ENCODE peak calls at places on chromosomes 6 and 20, in seven cellular contexts. One of them, this sample, is unnamed.

GRCh38 chr20:62815066-62815991 is 1.5 kb upstream of the COL9A3 start:
- DNase-seq in esophagus squamous epithelium: no peak
- DNase-seq in left ventricle myocardium inferior: no peak
- DNase-seq in colonic mucosa: no peak
- DNase-seq in A673: peak; percentile 90
- DNase-seq in heart left ventricle: no peak
- DNase-seq in IMR-90: peak; percentile 41
- DNase-seq in this sample: no peak

GRCh38 chr20:52289956-52290355 is 98.4 kb upstream of the ZFP64 start:
- DNase-seq in esophagus squamous epithelium: no peak
- DNase-seq in left ventricle myocardium inferior: no peak
- DNase-seq in colonic mucosa: no peak
- DNase-seq in A673: no peak
- DNase-seq in heart left ventricle: no peak
- DNase-seq in IMR-90: no peak
- DNase-seq in this sample: no peak

GRCh38 chr6:11938285-11938890 is 73.7 kb upstream of the HIVEP1 start:
- DNase-seq in esophagus squamous epithelium: no peak
- DNase-seq in left ventricle myocardium inferior: no peak
- DNase-seq in colonic mucosa: peak; percentile 43
- DNase-seq in A673: no peak
- DNase-seq in heart left ventricle: no peak
- DNase-seq in IMR-90: no peak
- DNase-seq in this sample: no peak

GRCh38 chr6:85191656-85192055 is 258.2 kb upstream of the NT5E start:
- DNase-seq in esophagus squamous epithelium: no peak
- DNase-seq in left ventricle myocardium inferior: no peak
- DNase-seq in colonic mucosa: no peak
- DNase-seq in A673: no peak
- DNase-seq in heart left ventricle: no peak
- DNase-seq in IMR-90: peak; percentile 28
- DNase-seq in this sample: no peak

GRCh38 chr6:7311920-7312615 is 931 bp downstream of the SSR1 start:
- DNase-seq in esophagus squamous epithelium: no peak
- DNase-seq in left ventricle myocardium inferior: no peak
- DNase-seq in colonic mucosa: no peak
- DNase-seq in A673: peak; percentile 52
- DNase-seq in heart left ventricle: no peak
- DNase-seq in IMR-90: peak; percentile 35
- DNase-seq in this sample: no peak

GRCh38 chr6:45115696-45116095 is 212.4 kb upstream of the RUNX2 start:
- DNase-seq in esophagus squamous epithelium: no peak
- DNase-seq in left ventricle myocardium inferior: no peak
- DNase-seq in colonic mucosa: no peak
- DNase-seq in A673: no peak
- DNase-seq in heart left ventricle: no peak
- DNase-seq in IMR-90: peak; percentile 12
- DNase-seq in this sample: no peak

GRCh38 chr6:132902866-132903265 is 88.5 kb downstream of the RPS12 start:
- DNase-seq in esophagus squamous epithelium: no peak
- DNase-seq in left ventricle myocardium inferior: no peak
- DNase-seq in colonic mucosa: no peak
- DNase-seq in A673: no peak
- DNase-seq in heart left ventricle: no peak
- DNase-seq in IMR-90: peak; percentile 8
- DNase-seq in this sample: no peak

GRCh38 chr20:57759724-57760123 is 49.9 kb upstream of the PMEPA1 start:
- DNase-seq in esophagus squamous epithelium: no peak
- DNase-seq in left ventricle myocardium inferior: no peak
- DNase-seq in colonic mucosa: no peak
- DNase-seq in A673: no peak
- DNase-seq in heart left ventricle: no peak
- DNase-seq in IMR-90: no peak
- DNase-seq in this sample: no peak

GRCh38 chr6:138018297-138018696 is 88.9 kb downstream of the PERP start:
- DNase-seq in esophagus squamous epithelium: no peak
- DNase-seq in left ventricle myocardium inferior: no peak
- DNase-seq in colonic mucosa: no peak
- DNase-seq in A673: no peak
- DNase-seq in heart left ventricle: no peak
- DNase-seq in IMR-90: no peak
- DNase-seq in this sample: no peak

GRCh38 chr6:82143041-82143481 is 104.5 kb downstream of the IBTK start:
- DNase-seq in esophagus squamous epithelium: no peak
- DNase-seq in left ventricle myocardium inferior: no peak
- DNase-seq in colonic mucosa: no peak
- DNase-seq in A673: no peak
- DNase-seq in heart left ventricle: peak; percentile 43
- DNase-seq in IMR-90: peak; percentile 23
- DNase-seq in this sample: no peak

GRCh38 chr6:14601490-14601889 is 483.9 kb downstream of the CD83 start:
- DNase-seq in esophagus squamous epithelium: no peak
- DNase-seq in left ventricle myocardium inferior: no peak
- DNase-seq in colonic mucosa: no peak
- DNase-seq in A673: no peak
- DNase-seq in heart left ventricle: no peak
- DNase-seq in IMR-90: no peak
- DNase-seq in this sample: no peak

GRCh38 chr6:139977887-139978332 is 603.5 kb upstream of the CITED2 start:
- DNase-seq in esophagus squamous epithelium: no peak
- DNase-seq in left ventricle myocardium inferior: no peak
- DNase-seq in colonic mucosa: no peak
- DNase-seq in A673: no peak
- DNase-seq in heart left ventricle: no peak
- DNase-seq in IMR-90: peak; percentile 72
- DNase-seq in this sample: no peak

GRCh38 chr6:56359201-56359899 is 112.0 kb upstream of the COL21A1 start:
- DNase-seq in esophagus squamous epithelium: peak; percentile 12
- DNase-seq in left ventricle myocardium inferior: no peak
- DNase-seq in colonic mucosa: peak; percentile 69
- DNase-seq in A673: peak; percentile 80
- DNase-seq in heart left ventricle: peak; percentile 54
- DNase-seq in IMR-90: peak; percentile 79
- DNase-seq in this sample: no peak

GRCh38 chr6:106939208-106939607 is 35.3 kb downstream of the CD24 start:
- DNase-seq in esophagus squamous epithelium: no peak
- DNase-seq in left ventricle myocardium inferior: no peak
- DNase-seq in colonic mucosa: no peak
- DNase-seq in A673: no peak
- DNase-seq in heart left ventricle: no peak
- DNase-seq in IMR-90: no peak
- DNase-seq in this sample: no peak

GRCh38 chr20:36268501-36269342 is 32.4 kb downstream of the AAR2 start:
- DNase-seq in esophagus squamous epithelium: no peak
- DNase-seq in left ventricle myocardium inferior: no peak
- DNase-seq in colonic mucosa: no peak
- DNase-seq in A673: peak; percentile 12
- DNase-seq in heart left ventricle: no peak
- DNase-seq in IMR-90: no peak
- DNase-seq in this sample: no peak

GRCh38 chr20:49548371-49548947 is 19.5 kb downstream of the PTGIS start:
- DNase-seq in esophagus squamous epithelium: no peak
- DNase-seq in left ventricle myocardium inferior: no peak
- DNase-seq in colonic mucosa: no peak
- DNase-seq in A673: no peak
- DNase-seq in heart left ventricle: no peak
- DNase-seq in IMR-90: no peak
- DNase-seq in this sample: no peak

GRCh38 chr6:117592983-117593759 is 9.1 kb downstream of the GOPC start:
- DNase-seq in esophagus squamous epithelium: no peak
- DNase-seq in left ventricle myocardium inferior: no peak
- DNase-seq in colonic mucosa: no peak
- DNase-seq in A673: no peak
- DNase-seq in heart left ventricle: no peak
- DNase-seq in IMR-90: no peak
- DNase-seq in this sample: no peak

GRCh38 chr6:3259491-3259958 is 778 bp downstream of the PSMG4 start:
- DNase-seq in esophagus squamous epithelium: no peak
- DNase-seq in left ventricle myocardium inferior: peak; percentile 31
- DNase-seq in colonic mucosa: peak; percentile 66
- DNase-seq in A673: peak; percentile 67
- DNase-seq in heart left ventricle: no peak
- DNase-seq in IMR-90: peak; percentile 41
- DNase-seq in this sample: peak; percentile 69

GRCh38 chr20:51508780-51509179 is 33.7 kb downstream of the NFATC2 start:
- DNase-seq in esophagus squamous epithelium: no peak
- DNase-seq in left ventricle myocardium inferior: no peak
- DNase-seq in colonic mucosa: no peak
- DNase-seq in A673: no peak
- DNase-seq in heart left ventricle: no peak
- DNase-seq in IMR-90: no peak
- DNase-seq in this sample: no peak

GRCh38 chr6:130434174-130434873 is 68.5 kb downstream of the TMEM200A start:
- DNase-seq in esophagus squamous epithelium: no peak
- DNase-seq in left ventricle myocardium inferior: no peak
- DNase-seq in colonic mucosa: no peak
- DNase-seq in A673: peak; percentile 39
- DNase-seq in heart left ventricle: no peak
- DNase-seq in IMR-90: peak; percentile 73
- DNase-seq in this sample: no peak

GRCh38 chr6:82917346-82918064 is 148.1 kb downstream of the UBE3D start:
- DNase-seq in esophagus squamous epithelium: no peak
- DNase-seq in left ventricle myocardium inferior: no peak
- DNase-seq in colonic mucosa: no peak
- DNase-seq in A673: no peak
- DNase-seq in heart left ventricle: no peak
- DNase-seq in IMR-90: peak; percentile 18
- DNase-seq in this sample: no peak

GRCh38 chr6:89254569-89254968 is 37.4 kb upstream of the GABRR1 start:
- DNase-seq in esophagus squamous epithelium: no peak
- DNase-seq in left ventricle myocardium inferior: no peak
- DNase-seq in colonic mucosa: no peak
- DNase-seq in A673: no peak
- DNase-seq in heart left ventricle: no peak
- DNase-seq in IMR-90: no peak
- DNase-seq in this sample: no peak

GRCh38 chr6:138161434-138162103 is at the start of gene ARFGEF3:
- DNase-seq in esophagus squamous epithelium: no peak
- DNase-seq in left ventricle myocardium inferior: peak; percentile 34
- DNase-seq in colonic mucosa: peak; percentile 71
- DNase-seq in A673: peak; percentile 46
- DNase-seq in heart left ventricle: peak; percentile 44
- DNase-seq in IMR-90: peak; percentile 1
- DNase-seq in this sample: peak; percentile 89

GRCh38 chr20:20192366-20192765 is 140.0 kb downstream of the CFAP61 start:
- DNase-seq in esophagus squamous epithelium: no peak
- DNase-seq in left ventricle myocardium inferior: no peak
- DNase-seq in colonic mucosa: no peak
- DNase-seq in A673: no peak
- DNase-seq in heart left ventricle: no peak
- DNase-seq in IMR-90: no peak
- DNase-seq in this sample: no peak

GRCh38 chr20:47303736-47304135 is 52.8 kb downstream of the ZMYND8 start:
- DNase-seq in esophagus squamous epithelium: no peak
- DNase-seq in left ventricle myocardium inferior: no peak
- DNase-seq in colonic mucosa: no peak
- DNase-seq in A673: no peak
- DNase-seq in heart left ventricle: no peak
- DNase-seq in IMR-90: no peak
- DNase-seq in this sample: peak; percentile 35
- H3K27ac ChIP-seq in esophagus squamous epithelium: peak overlapping the region; percentile 62
- H3K27ac ChIP-seq in left ventricle myocardium inferior: peak overlapping the region; percentile 60
- H3K27ac ChIP-seq in colonic mucosa: peak overlapping the region; percentile 23
- H3K27ac ChIP-seq in A673: no peak overlapping the region
- H3K27ac ChIP-seq in heart left ventricle: no peak overlapping the region
- H3K27ac ChIP-seq in IMR-90: no peak overlapping the region
- H3K27ac ChIP-seq in this sample: peak overlapping the region; percentile 71

DNA sequence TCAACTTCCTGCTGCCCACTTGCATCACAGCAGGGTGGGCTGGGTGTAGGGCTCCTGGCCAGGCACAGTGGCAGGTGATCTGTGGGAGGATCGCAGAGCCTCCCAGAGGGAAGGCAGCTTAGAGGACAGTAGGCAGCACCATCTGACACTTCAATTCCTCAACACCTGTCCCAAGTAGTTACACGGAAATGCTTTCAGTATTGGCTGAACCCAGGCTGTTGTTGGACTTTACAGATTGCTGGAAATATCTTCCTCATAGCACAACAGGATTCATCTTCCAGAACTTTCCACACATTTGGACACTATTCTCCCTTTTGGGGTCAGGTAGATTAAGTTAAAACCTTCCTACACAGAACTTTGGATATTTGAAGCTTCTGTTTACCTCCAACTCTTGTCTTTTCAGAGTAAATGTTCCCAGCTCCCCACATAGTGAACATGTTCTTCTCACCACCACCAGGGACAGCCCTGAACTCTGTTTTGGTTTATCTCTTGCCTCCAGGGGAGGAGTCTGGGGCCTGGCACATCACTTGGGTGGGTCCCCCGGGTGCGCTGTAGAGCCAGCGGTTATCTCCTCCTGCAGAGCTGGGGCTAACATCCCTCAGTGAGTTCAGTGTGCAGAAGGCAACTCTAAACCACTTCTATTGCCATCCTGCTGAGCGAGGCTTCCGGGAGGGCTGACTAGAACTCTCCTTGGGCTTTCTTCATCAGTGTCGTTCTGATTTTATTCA is 3.5 kb upstream of the SLC22A2 start:
- DNase-seq in esophagus squamous epithelium: no peak
- DNase-seq in left ventricle myocardium inferior: no peak
- DNase-seq in colonic mucosa: peak; percentile 16
- DNase-seq in A673: peak; percentile 37
- DNase-seq in heart left ventricle: no peak
- DNase-seq in IMR-90: no peak
- DNase-seq in this sample: no peak
- TF ChIP-seq CTCF in esophagus squamous epithelium: no peak
- TF ChIP-seq CTCF in left ventricle myocardium inferior: no peak
- TF ChIP-seq CTCF in colonic mucosa: no peak
- TF ChIP-seq CTCF in A673: peak; percentile 15
- TF ChIP-seq CTCF in heart left ventricle: peak; percentile 5
- TF ChIP-seq CTCF in IMR-90: no peak
- TF ChIP-seq CTCF in this sample: no peak

DNA sequence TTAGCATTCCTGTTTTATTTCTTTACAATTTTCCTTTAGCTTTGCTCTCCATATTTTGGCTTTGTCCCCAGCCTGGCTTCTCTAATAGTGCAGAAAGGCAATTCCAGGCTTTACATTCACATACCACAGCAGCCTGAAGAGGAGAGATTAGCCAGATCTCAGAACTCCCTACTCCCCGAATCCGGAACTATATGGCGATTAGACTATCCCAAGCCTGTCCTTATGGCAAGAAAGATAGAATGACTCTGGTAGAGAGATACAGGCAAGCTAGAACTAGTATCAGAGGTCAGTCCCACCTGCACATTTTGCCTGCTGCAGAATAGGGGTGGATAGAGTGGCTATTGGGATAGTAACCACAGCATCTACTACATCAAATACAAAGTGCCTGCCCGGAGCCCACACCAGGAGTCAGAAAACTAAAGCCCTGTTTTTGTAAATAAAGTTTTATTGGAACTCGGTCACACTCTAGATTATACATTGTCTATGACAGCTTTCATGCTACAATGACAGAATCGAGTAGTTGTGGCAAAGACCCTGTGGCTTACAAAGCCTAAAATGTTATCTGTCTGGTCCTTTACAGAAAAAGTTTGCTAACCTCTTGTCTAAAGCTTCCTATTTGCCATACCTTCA is 17.1 kb upstream of the ADIG start:
- DNase-seq in esophagus squamous epithelium: no peak
- DNase-seq in left ventricle myocardium inferior: no peak
- DNase-seq in colonic mucosa: no peak
- DNase-seq in A673: no peak
- DNase-seq in heart left ventricle: no peak
- DNase-seq in IMR-90: no peak
- DNase-seq in this sample: no peak
- H3K27ac ChIP-seq in esophagus squamous epithelium: no peak overlapping the region
- H3K27ac ChIP-seq in left ventricle myocardium inferior: no peak overlapping the region
- H3K27ac ChIP-seq in colonic mucosa: no peak overlapping the region
- H3K27ac ChIP-seq in A673: no peak overlapping the region
- H3K27ac ChIP-seq in heart left ventricle: no peak overlapping the region
- H3K27ac ChIP-seq in IMR-90: no peak overlapping the region
- H3K27ac ChIP-seq in this sample: no peak overlapping the region

GRCh38 chr20:48008850-48009535 is 223.7 kb upstream of the SULF2 start:
- DNase-seq in esophagus squamous epithelium: no peak
- DNase-seq in left ventricle myocardium inferior: no peak
- DNase-seq in colonic mucosa: no peak
- DNase-seq in A673: no peak
- DNase-seq in heart left ventricle: no peak
- DNase-seq in IMR-90: peak; percentile 3
- DNase-seq in this sample: no peak
- TF ChIP-seq CTCF in esophagus squamous epithelium: no peak
- TF ChIP-seq CTCF in left ventricle myocardium inferior: no peak
- TF ChIP-seq CTCF in colonic mucosa: no peak
- TF ChIP-seq CTCF in A673: no peak
- TF ChIP-seq CTCF in heart left ventricle: no peak
- TF ChIP-seq CTCF in IMR-90: no peak
- TF ChIP-seq CTCF in this sample: no peak

This sample was measured in upper lobe of right lung.